ENCODE peak calls at places on chromosomes 13 and 19, in four cellular contexts. One of them, this sample, is unnamed.
A peak's percentile ranks its signal among the peaks of the same experiment; 100 is the strongest.

GRCh38 chr13:92345627-92346026 is 881.0 kb upstream of the GPC6 start:
- DNase-seq in fibroblast of lung: no peak
- DNase-seq in effector CD4-positive, alpha-beta T cell: no peak
- DNase-seq in LoVo: no peak
- DNase-seq in this sample: no peak

GRCh38 chr19:8361921-8362793 is 1.8 kb upstream of the ANGPTL4 start:
- DNase-seq in fibroblast of lung: peak; percentile 96
- DNase-seq in effector CD4-positive, alpha-beta T cell: no peak
- DNase-seq in LoVo: peak; percentile 96
- DNase-seq in this sample: peak; percentile 93

GRCh38 chr19:49326165-49326704 is 1.2 kb upstream of the SLC6A16 start:
- DNase-seq in fibroblast of lung: no peak
- DNase-seq in effector CD4-positive, alpha-beta T cell: no peak
- DNase-seq in LoVo: no peak
- DNase-seq in this sample: no peak

GRCh38 chr13:85525411-85525810 is 273.8 kb downstream of the SLITRK6 start:
- DNase-seq in fibroblast of lung: peak; percentile 26
- DNase-seq in effector CD4-positive, alpha-beta T cell: no peak
- DNase-seq in LoVo: no peak
- DNase-seq in this sample: no peak

GRCh38 chr13:112762690-112763080 is 72.8 kb downstream of the ATP11A start:
- DNase-seq in fibroblast of lung: no peak
- DNase-seq in effector CD4-positive, alpha-beta T cell: no peak
- DNase-seq in LoVo: no peak
- DNase-seq in this sample: no peak

GRCh38 chr19:45553464-45553863 is 31.1 kb downstream of the OPA3 start:
- DNase-seq in fibroblast of lung: no peak
- DNase-seq in effector CD4-positive, alpha-beta T cell: no peak
- DNase-seq in LoVo: no peak
- DNase-seq in this sample: no peak

GRCh38 chr19:49808762-49809154 is 4.3 kb downstream of the FUZ start:
- DNase-seq in fibroblast of lung: peak; percentile 73
- DNase-seq in effector CD4-positive, alpha-beta T cell: peak; percentile 82
- DNase-seq in LoVo: no peak
- DNase-seq in this sample: peak; percentile 95

GRCh38 chr13:94009696-94010095 is 469.8 kb downstream of the DCT start:
- DNase-seq in fibroblast of lung: peak; percentile 59
- DNase-seq in effector CD4-positive, alpha-beta T cell: no peak
- DNase-seq in LoVo: no peak
- DNase-seq in this sample: peak; percentile 22

GRCh38 chr19:10987621-10988297 is 26.9 kb downstream of the SMARCA4 start:
- DNase-seq in fibroblast of lung: no peak
- DNase-seq in effector CD4-positive, alpha-beta T cell: no peak
- DNase-seq in LoVo: no peak
- DNase-seq in this sample: no peak

GRCh38 chr19:45632468-45633196 is 6.6 kb downstream of the EML2 start:
- DNase-seq in fibroblast of lung: peak; percentile 93
- DNase-seq in effector CD4-positive, alpha-beta T cell: no peak
- DNase-seq in LoVo: peak; percentile 91
- DNase-seq in this sample: peak; percentile 96

GRCh38 chr19:36939153-36939552 is 23.0 kb downstream of the ZNF568 start:
- DNase-seq in fibroblast of lung: no peak
- DNase-seq in effector CD4-positive, alpha-beta T cell: no peak
- DNase-seq in LoVo: no peak
- DNase-seq in this sample: peak; percentile 3

GRCh38 chr13:27960362-27961226 is 8.5 kb downstream of the CDX2 start:
- DNase-seq in fibroblast of lung: no peak
- DNase-seq in effector CD4-positive, alpha-beta T cell: no peak
- DNase-seq in LoVo: peak; percentile 87
- DNase-seq in this sample: peak; percentile 55

GRCh38 chr13:113860051-113860471 is 3.8 kb downstream of the GAS6 start:
- DNase-seq in fibroblast of lung: no peak
- DNase-seq in effector CD4-positive, alpha-beta T cell: no peak
- DNase-seq in LoVo: no peak
- DNase-seq in this sample: no peak

GRCh38 chr13:99997702-99998219 is 16.2 kb downstream of the ZIC2 start:
- DNase-seq in fibroblast of lung: no peak
- DNase-seq in effector CD4-positive, alpha-beta T cell: no peak
- DNase-seq in LoVo: no peak
- DNase-seq in this sample: no peak

GRCh38 chr13:71605744-71606143 is 261.3 kb downstream of the DACH1 start:
- DNase-seq in fibroblast of lung: no peak
- DNase-seq in effector CD4-positive, alpha-beta T cell: no peak
- DNase-seq in LoVo: no peak
- DNase-seq in this sample: no peak

GRCh38 chr19:53192771-53193533 is at the start of gene ZNF665:
- DNase-seq in fibroblast of lung: peak; percentile 84
- DNase-seq in effector CD4-positive, alpha-beta T cell: peak; percentile 64
- DNase-seq in LoVo: peak; percentile 71
- DNase-seq in this sample: peak; percentile 89

GRCh38 chr19:44055870-44056269 is 4.0 kb downstream of the ZNF223 start:
- DNase-seq in fibroblast of lung: no peak
- DNase-seq in effector CD4-positive, alpha-beta T cell: no peak
- DNase-seq in LoVo: no peak
- DNase-seq in this sample: no peak

GRCh38 chr13:23898101-23898500 is 799 bp upstream of the C1QTNF9B start:
- DNase-seq in fibroblast of lung: peak; percentile 81
- DNase-seq in effector CD4-positive, alpha-beta T cell: no peak
- DNase-seq in LoVo: no peak
- DNase-seq in this sample: peak; percentile 85

GRCh38 chr13:103815619-103816018 is 749.4 kb upstream of the SLC10A2 start:
- DNase-seq in fibroblast of lung: peak; percentile 66
- DNase-seq in effector CD4-positive, alpha-beta T cell: no peak
- DNase-seq in LoVo: no peak
- DNase-seq in this sample: no peak

GRCh38 chr19:44866672-44867071 is 20.6 kb downstream of the NECTIN2 start:
- DNase-seq in fibroblast of lung: no peak
- DNase-seq in effector CD4-positive, alpha-beta T cell: no peak
- DNase-seq in LoVo: no peak
- DNase-seq in this sample: no peak

GRCh38 chr19:51803529-51803928 is 8.6 kb downstream of the FPR3 start:
- DNase-seq in fibroblast of lung: no peak
- DNase-seq in effector CD4-positive, alpha-beta T cell: no peak
- DNase-seq in LoVo: no peak
- DNase-seq in this sample: no peak

GRCh38 chr13:40464349-40464748 is 202.1 kb downstream of the FOXO1 start:
- DNase-seq in fibroblast of lung: no peak
- DNase-seq in effector CD4-positive, alpha-beta T cell: no peak
- DNase-seq in LoVo: no peak
- DNase-seq in this sample: no peak

GRCh38 chr13:28953714-28954113 is 133.6 kb downstream of the MTUS2 start:
- DNase-seq in fibroblast of lung: no peak
- DNase-seq in effector CD4-positive, alpha-beta T cell: no peak
- DNase-seq in LoVo: no peak
- DNase-seq in this sample: no peak

GRCh38 chr19:823565-824121 is 1.9 kb upstream of the PLPPR3 start:
- DNase-seq in fibroblast of lung: no peak
- DNase-seq in effector CD4-positive, alpha-beta T cell: no peak
- DNase-seq in LoVo: no peak
- DNase-seq in this sample: peak; percentile 66

GRCh38 chr13:41897126-41897525 is 63.8 kb downstream of the VWA8 start:
- DNase-seq in fibroblast of lung: peak; percentile 46
- DNase-seq in effector CD4-positive, alpha-beta T cell: no peak
- DNase-seq in LoVo: no peak
- DNase-seq in this sample: no peak

GRCh38 chr19:11378319-11379189 is 4.1 kb downstream of the SWSAP1 start:
- DNase-seq in fibroblast of lung: peak; percentile 86
- DNase-seq in effector CD4-positive, alpha-beta T cell: no peak
- DNase-seq in LoVo: peak; percentile 41
- DNase-seq in this sample: peak; percentile 81

GRCh38 chr19:37329686-37330085 is 41.2 kb upstream of the ZNF527 start:
- DNase-seq in fibroblast of lung: no peak
- DNase-seq in effector CD4-positive, alpha-beta T cell: no peak
- DNase-seq in LoVo: no peak
- DNase-seq in this sample: no peak

GRCh38 chr19:19460258-19460731 is 54.8 kb downstream of the GATAD2A start:
- DNase-seq in fibroblast of lung: no peak
- DNase-seq in effector CD4-positive, alpha-beta T cell: no peak
- DNase-seq in LoVo: no peak
- DNase-seq in this sample: no peak

GRCh38 chr19:53865918-53866696 is 1.6 kb upstream of the MYADM start:
- DNase-seq in fibroblast of lung: peak; percentile 66
- DNase-seq in effector CD4-positive, alpha-beta T cell: peak; percentile 67
- DNase-seq in LoVo: peak; percentile 66
- DNase-seq in this sample: peak; percentile 87

GRCh38 chr13:111622051-111622531 is 301.6 kb downstream of the TEX29 start:
- DNase-seq in fibroblast of lung: no peak
- DNase-seq in effector CD4-positive, alpha-beta T cell: no peak
- DNase-seq in LoVo: no peak
- DNase-seq in this sample: no peak

GRCh38 chr19:9793051-9793591 is 24.6 kb upstream of the ZNF846 start:
- DNase-seq in fibroblast of lung: peak; percentile 58
- DNase-seq in effector CD4-positive, alpha-beta T cell: peak; percentile 47
- DNase-seq in LoVo: no peak
- DNase-seq in this sample: no peak

GRCh38 chr19:920051-920857 is 3.1 kb downstream of the KISS1R start:
- DNase-seq in fibroblast of lung: no peak
- DNase-seq in effector CD4-positive, alpha-beta T cell: peak; percentile 59
- DNase-seq in LoVo: no peak
- DNase-seq in this sample: no peak

This sample was measured in AG08396.